ENCODE peak calls at places on chromosomes 3 and 15, in four cellular contexts. J, N, E and O are unnamed samples.

GRCh38 chr3:132972333-132972732 is 65.9 kb upstream of the TMEM108 start:
- DNase-seq in J (peak), E (peak), N (no peak), O (no peak)

GRCh38 chr15:35756588-35756987 is 210.6 kb upstream of the DPH6 start:
- DNase-seq in J (no peak), E (no peak), N (no peak), O (no peak)

GRCh38 chr15:41827290-41827879 is 507 bp upstream of the JMJD7 start:
- DNase-seq in J (no peak), N (no peak), E (no peak), O (no peak)

GRCh38 chr3:183653209-183654064 is 18.0 kb downstream of the KLHL24 start:
- DNase-seq in E (peak), N (no peak), J (peak), O (no peak)

GRCh38 chr3:20064796-20065564 is 24.7 kb downstream of the KAT2B start:
- DNase-seq in N (no peak), E (no peak), J (no peak), O (no peak)

GRCh38 chr3:52289747-52290595 is 2.3 kb downstream of the GLYCTK start:
- DNase-seq in J (no peak), E (no peak), N (no peak), O (no peak)

GRCh38 chr3:118504906-118505305 is 529.7 kb downstream of the IGSF11 start:
- DNase-seq in J (no peak), N (no peak), E (no peak), O (no peak)

GRCh38 chr3:173938159-173938558 is 540.6 kb downstream of the NLGN1 start:
- DNase-seq in E (peak), J (peak), N (no peak), O (no peak)

GRCh38 chr3:157544501-157545139 is 41.4 kb upstream of the VEPH1 start:
- DNase-seq in E (peak), J (peak), N (no peak), O (no peak)

GRCh38 chr3:99909714-99910508 is 92.2 kb downstream of the CMSS1 start:
- DNase-seq in J (peak), E (peak), N (no peak), O (no peak)

GRCh38 chr3:171142985-171143384 is 116.5 kb upstream of the SLC2A2 start:
- DNase-seq in J (peak), N (no peak), E (peak), O (no peak)

GRCh38 chr15:74642328-74642723 is 26.7 kb downstream of the CLK3 start:
- DNase-seq in E (no peak), N (no peak), J (no peak), O (no peak)

GRCh38 chr3:108494862-108495531 is 15.4 kb downstream of the MYH15 start:
- DNase-seq in E (peak), J (no peak), N (no peak), O (no peak)

GRCh38 chr15:66594344-66594743 is 28.5 kb upstream of the LCTL start:
- DNase-seq in J (no peak), N (no peak), E (no peak), O (no peak)

GRCh38 chr3:153103406-153103945 is 58.5 kb upstream of the RAP2B start:
- DNase-seq in J (no peak), E (no peak), N (no peak), O (no peak)

GRCh38 chr3:185561374-185561943 is 9.1 kb upstream of the LIPH start:
- DNase-seq in J (no peak), E (no peak), N (no peak), O (no peak)

GRCh38 chr3:38738630-38739395 is 77.2 kb downstream of the SCN10A start:
- DNase-seq in J (peak), E (peak), N (no peak), O (peak)
- TF ChIP-seq CTCF in J (peak), E (peak), N (peak), O (peak)

GRCh38 chr3:44962606-44963393 is 13.2 kb downstream of the ZDHHC3 start:
- DNase-seq in E (peak), N (no peak), J (no peak), O (no peak)
- TF ChIP-seq CTCF in E (no peak), N (no peak), J (no peak), O (no peak)

GRCh38 chr15:28975766-28976179 is 90.0 kb downstream of the APBA2 start:
- DNase-seq in E (peak), J (peak), N (no peak), O (peak)
- TF ChIP-seq CTCF in E (peak), J (peak), N (no peak), O (peak)

GRCh38 chr15:63252292-63252691 is 25.1 kb upstream of the APH1B start:
- DNase-seq in J (no peak), N (no peak), E (no peak), O (no peak)

GRCh38 chr15:63254991-63255390 is 22.4 kb upstream of the APH1B start:
- DNase-seq in J (no peak), E (no peak), N (no peak), O (no peak)

GRCh38 chr15:63250312-63250965 is 27.0 kb upstream of the APH1B start:
- DNase-seq in E (peak), J (peak), N (no peak), O (no peak)

GRCh38 chr15:63255485-63255990 is 21.9 kb upstream of the APH1B start:
- DNase-seq in N (no peak), J (no peak), E (no peak), O (no peak)

DNA sequence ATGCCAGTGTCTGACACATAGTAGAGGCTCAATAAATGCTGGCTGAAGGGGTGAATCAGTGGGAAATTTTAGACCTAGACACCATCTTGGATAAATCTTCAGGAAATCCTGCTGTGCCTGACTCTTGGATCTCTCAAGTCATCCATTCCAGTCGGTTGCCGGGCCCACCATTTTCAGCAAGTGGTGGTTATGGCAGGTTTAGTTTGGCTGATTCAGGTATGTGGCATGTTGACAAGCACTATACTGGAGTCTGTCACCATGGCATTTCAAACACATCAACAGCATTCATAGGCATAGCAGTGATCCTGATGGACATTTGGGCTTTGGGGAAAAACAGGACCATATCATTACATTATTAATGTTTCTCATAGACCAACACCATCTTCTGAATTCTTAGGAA is 25.7 kb upstream of the APH1B start:
- DNase-seq in J (no peak), E (no peak), N (no peak), O (no peak)
- TF ChIP-seq CTCF in J (no peak), E (no peak), N (no peak), O (no peak)

GRCh38 chr3:127448671-127449070 is 141.9 kb downstream of the TPRA1 start:
- DNase-seq in E (no peak), J (no peak), N (no peak), O (no peak)

GRCh38 chr3:127449489-127450212 is 140.9 kb downstream of the TPRA1 start:
- DNase-seq in E (no peak), J (no peak), N (no peak), O (no peak)

GRCh38 chr3:127450331-127450730 is 140.2 kb downstream of the TPRA1 start:
- DNase-seq in J (no peak), N (no peak), E (no peak), O (no peak)

GRCh38 chr3:127446756-127447155 is 143.8 kb downstream of the TPRA1 start:
- DNase-seq in J (no peak), E (no peak), N (no peak), O (no peak)

GRCh38 chr3:127448161-127448561 is 142.4 kb downstream of the TPRA1 start:
- DNase-seq in N (no peak), J (no peak), E (peak), O (no peak)
- TF ChIP-seq CTCF in N (no peak), J (no peak), E (peak), O (no peak)